ENCODE peak calls at places on chromosomes 5 and 9, in nine cellular contexts. C, F, Z, Y, R, Q, K, H and B are unnamed samples.

GRCh38 chr5:139893873-139894272 is 98.3 kb downstream of the PSD2 start:
- DNase-seq in C (no peak), F (no peak), Z (peak; percentile 87), Y (no peak), R (no peak), Q (no peak), K (no peak), H (no peak), B (no peak)

GRCh38 chr5:86011937-86012336 is 605.8 kb upstream of the COX7C start:
- DNase-seq in C (no peak), F (no peak), Z (no peak), Y (no peak), R (no peak), Q (no peak), K (no peak), H (no peak), B (no peak)

GRCh38 chr5:53249529-53249928 is 140.0 kb upstream of the MOCS2 start:
- DNase-seq in C (no peak), F (no peak), Z (peak; percentile 3), Y (no peak), R (peak; percentile 65), Q (peak; percentile 61), K (no peak), H (no peak), B (peak; percentile 20)

GRCh38 chr5:10588779-10589447 is 25.0 kb downstream of the ANKRD33B start:
- DNase-seq in C (no peak), F (no peak), Z (no peak), Y (no peak), R (peak; percentile 34), Q (no peak), K (no peak), H (no peak), B (no peak)

GRCh38 chr9:93577045-93577939 is 908 bp downstream of the PHF2 start:
- DNase-seq in C (peak; percentile 37), F (peak; percentile 31), Z (peak; percentile 84), Y (peak; percentile 62), R (no peak), Q (peak; percentile 24), K (peak; percentile 70), H (no peak), B (no peak)

GRCh38 chr5:66680804-66681203 is 84.6 kb downstream of the MAST4 start:
- DNase-seq in C (no peak), F (no peak), Z (no peak), Y (no peak), R (no peak), Q (no peak), K (no peak), H (no peak), B (no peak)

GRCh38 chr5:125657936-125658335 is 765.3 kb upstream of the GRAMD2B start:
- DNase-seq in C (no peak), F (no peak), Z (no peak), Y (no peak), R (no peak), Q (no peak), K (no peak), H (no peak), B (no peak)

GRCh38 chr9:21096172-21096900 is 18.6 kb upstream of the IFNB1 start:
- DNase-seq in C (no peak), F (no peak), Z (no peak), Y (no peak), R (no peak), Q (peak; percentile 40), K (no peak), H (no peak), B (no peak)

GRCh38 chr5:99019812-99020697 is 91.2 kb upstream of the CHD1 start:
- DNase-seq in C (no peak), F (no peak), Z (no peak), Y (no peak), R (no peak), Q (peak; percentile 93), K (no peak), H (no peak), B (peak; percentile 61)

GRCh38 chr5:179623906-179624741 is 653 bp upstream of the HNRNPH1 start:
- DNase-seq in C (peak; percentile 36), F (no peak), Z (no peak), Y (no peak), R (peak; percentile 77), Q (peak; percentile 54), K (peak; percentile 81), H (no peak), B (no peak)

GRCh38 chr5:61878471-61878870 is 427.5 kb upstream of the KIF2A start:
- DNase-seq in C (no peak), F (no peak), Z (peak; percentile 15), Y (peak; percentile 9), R (no peak), Q (no peak), K (no peak), H (no peak), B (no peak)

GRCh38 chr5:531101-531748 is 7.0 kb upstream of the SLC9A3 start:
- DNase-seq in C (no peak), F (no peak), Z (no peak), Y (no peak), R (no peak), Q (no peak), K (no peak), H (no peak), B (no peak)

DNA sequence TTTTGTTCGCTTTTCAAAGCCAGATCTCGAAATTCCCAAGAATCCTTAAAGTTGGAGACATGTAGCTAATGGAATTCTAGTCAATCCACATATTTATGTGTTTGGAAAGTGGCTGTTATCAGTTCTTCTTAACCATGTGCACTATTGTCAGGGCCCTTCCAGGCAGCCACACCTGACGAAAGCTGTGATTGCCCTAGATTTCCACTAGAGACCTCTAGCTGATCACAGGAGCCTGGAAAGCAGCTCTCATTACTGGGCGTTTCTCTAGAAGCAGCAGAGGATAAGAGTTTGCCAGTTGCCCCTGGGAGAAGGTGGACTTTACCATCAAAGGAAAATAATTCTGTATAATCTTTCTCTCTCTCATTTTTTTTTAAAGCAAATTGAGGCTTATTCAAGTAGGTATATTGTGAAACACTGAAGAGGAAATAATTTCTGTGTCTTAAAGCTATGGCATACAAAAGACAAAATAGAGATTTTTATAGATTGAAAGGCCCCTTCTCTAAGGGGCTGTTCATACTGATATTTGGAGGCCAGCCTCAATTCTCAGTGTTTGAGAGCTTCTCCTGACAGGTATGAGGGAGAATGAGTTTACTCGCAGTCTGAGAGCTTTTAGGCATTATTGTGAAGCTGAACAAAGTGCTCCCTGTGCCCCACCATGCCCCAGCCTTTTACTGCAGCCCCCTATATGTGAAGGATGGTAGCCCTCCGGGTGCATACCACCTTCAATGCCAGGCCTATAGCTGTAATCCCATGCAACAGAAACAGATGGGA is 405.4 kb upstream of the ACTBL2 start:
- DNase-seq in C (peak; percentile 42), F (peak; percentile 34), Z (peak; percentile 61), Y (peak; percentile 39), R (no peak), Q (peak; percentile 73), K (no peak), H (no peak), B (peak; percentile 27)
- H3K27ac ChIP-seq in C (no peak overlapping the region), F (no peak overlapping the region), Z (no peak overlapping the region), Y (no peak overlapping the region), R (no peak overlapping the region), Q (no peak overlapping the region), K (no peak overlapping the region), H (no peak overlapping the region), B (peak overlapping the region; percentile 95)

GRCh38 chr9:136748656-136749551 is 579 bp upstream of the LCN6 start:
- DNase-seq in C (no peak), F (peak; percentile 64), Z (no peak), Y (no peak), R (no peak), Q (no peak), K (no peak), H (no peak), B (no peak)
- TF ChIP-seq POLR2AphosphoS5 in C (no peak), F (no peak), Z (no peak), Y (no peak), R (no peak), Q (no peak), K (no peak), H (no peak), B (no peak)

GRCh38 chr9:75147638-75148037 is 59.3 kb downstream of the OSTF1 start:
- DNase-seq in C (no peak), F (no peak), Z (no peak), Y (no peak), R (no peak), Q (peak; percentile 70), K (no peak), H (no peak), B (no peak)

GRCh38 chr9:75152416-75152815 is 64.1 kb downstream of the OSTF1 start:
- DNase-seq in C (no peak), F (no peak), Z (no peak), Y (no peak), R (no peak), Q (no peak), K (no peak), H (no peak), B (no peak)

GRCh38 chr9:75149841-75150241 is 61.5 kb downstream of the OSTF1 start:
- DNase-seq in C (no peak), F (no peak), Z (no peak), Y (no peak), R (no peak), Q (no peak), K (no peak), H (no peak), B (no peak)

GRCh38 chr9:75148551-75148950 is 60.2 kb downstream of the OSTF1 start:
- DNase-seq in C (no peak), F (no peak), Z (no peak), Y (no peak), R (no peak), Q (peak; percentile 87), K (no peak), H (no peak), B (no peak)

DNA sequence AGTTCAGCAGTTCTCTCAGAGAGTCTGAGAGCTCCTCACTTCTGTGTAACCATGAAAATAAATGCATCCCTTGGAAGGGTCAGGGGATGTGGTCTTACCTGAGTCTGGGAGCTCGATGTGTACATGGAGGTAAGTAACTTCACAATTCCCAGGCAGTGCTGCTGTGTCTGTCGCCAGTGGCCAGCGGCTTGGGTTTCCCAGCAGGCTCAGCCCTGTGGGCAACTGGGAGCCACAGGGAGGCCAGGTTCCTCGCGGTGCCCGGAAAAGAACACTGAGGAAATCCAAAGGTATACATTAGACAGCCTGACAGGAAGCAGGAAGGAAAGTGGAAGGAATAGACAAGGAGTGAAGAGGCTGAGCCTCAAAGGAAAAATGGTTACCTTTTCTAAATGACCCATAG is 62.2 kb downstream of the OSTF1 start:
- DNase-seq in C (no peak), F (no peak), Z (no peak), Y (no peak), R (no peak), Q (no peak), K (no peak), H (no peak), B (no peak)
- H3K27ac ChIP-seq in C (no peak overlapping the region), F (no peak overlapping the region), Z (no peak overlapping the region), Y (no peak overlapping the region), R (no peak overlapping the region), Q (no peak overlapping the region), K (no peak overlapping the region), H (no peak overlapping the region), B (no peak overlapping the region)

GRCh38 chr9:137613738-137614523 is 4.9 kb upstream of the EHMT1 start:
- DNase-seq in C (no peak), F (no peak), Z (no peak), Y (no peak), R (no peak), Q (no peak), K (no peak), H (no peak), B (no peak)
- TF ChIP-seq POLR2AphosphoS5 in C (no peak), F (no peak), Z (peak; percentile 4), Y (no peak), R (no peak), Q (no peak), K (no peak), H (no peak), B (no peak)